ENCODE peak calls at places on chromosome 22, in four cellular contexts. N is A549, F is K562, M is GM12878. B is an unnamed sample.

GRCh38 chr22:43956383-43956782 is 1.1 kb downstream of the SAMM50 start:
- DNase-seq in N (no peak), F (no peak), M (no peak), B (no peak)

GRCh38 chr22:29226246-29226981 is 20.7 kb downstream of the EMID1 start:
- DNase-seq in N (no peak), F (no peak), M (no peak), B (peak; percentile 19)

GRCh38 chr22:47218671-47219070 is 456.2 kb downstream of the TBC1D22A start:
- DNase-seq in N (no peak), F (no peak), M (no peak), B (no peak)

GRCh38 chr22:26890870-26891269 is 233.5 kb downstream of the MIAT start:
- DNase-seq in N (peak; percentile 40), F (no peak), M (no peak), B (no peak)

GRCh38 chr22:17786435-17787158 is 12.3 kb upstream of the BID start:
- DNase-seq in N (no peak), F (peak; percentile 89), M (no peak), B (no peak)

GRCh38 chr22:46561435-46561905 is 24.1 kb upstream of the CELSR1 start:
- DNase-seq in N (peak; percentile 77), F (peak; percentile 55), M (peak; percentile 42), B (peak; percentile 63)

GRCh38 chr22:49368221-49368975 is 459.3 kb downstream of the BRD1 start:
- DNase-seq in N (no peak), F (no peak), M (no peak), B (no peak)

GRCh38 chr22:28116261-28116673 is 197.2 kb upstream of the PITPNB start:
- DNase-seq in N (peak; percentile 19), F (no peak), M (no peak), B (no peak)

GRCh38 chr22:23684051-23684450 is 6.8 kb upstream of the RGL4 start:
- DNase-seq in N (no peak), F (no peak), M (no peak), B (no peak)

GRCh38 chr22:24185501-24186351 is 4.4 kb downstream of the SUSD2 start:
- DNase-seq in N (no peak), F (no peak), M (no peak), B (peak; percentile 20)

GRCh38 chr22:25144522-25144921 is 55.1 kb upstream of the CRYBB3 start:
- DNase-seq in N (no peak), F (no peak), M (no peak), B (no peak)

GRCh38 chr22:33851240-33851639 is 69.0 kb downstream of the LARGE1 start:
- DNase-seq in N (no peak), F (no peak), M (no peak), B (no peak)

GRCh38 chr22:33850724-33851123 is 69.6 kb downstream of the LARGE1 start:
- DNase-seq in N (no peak), F (no peak), M (no peak), B (no peak)

GRCh38 chr22:33850227-33850626 is 70.0 kb downstream of the LARGE1 start:
- DNase-seq in N (no peak), F (no peak), M (no peak), B (no peak)

GRCh38 chr22:33853200-33854097 is 66.8 kb downstream of the LARGE1 start:
- DNase-seq in N (peak; percentile 42), F (no peak), M (peak; percentile 53), B (peak; percentile 64)

GRCh38 chr22:33851985-33852384 is 68.3 kb downstream of the LARGE1 start:
- DNase-seq in N (no peak), F (no peak), M (no peak), B (no peak)
- TF ChIP-seq RCOR1 in N (no peak), F (no peak), M (no peak), B (no peak)

DNA sequence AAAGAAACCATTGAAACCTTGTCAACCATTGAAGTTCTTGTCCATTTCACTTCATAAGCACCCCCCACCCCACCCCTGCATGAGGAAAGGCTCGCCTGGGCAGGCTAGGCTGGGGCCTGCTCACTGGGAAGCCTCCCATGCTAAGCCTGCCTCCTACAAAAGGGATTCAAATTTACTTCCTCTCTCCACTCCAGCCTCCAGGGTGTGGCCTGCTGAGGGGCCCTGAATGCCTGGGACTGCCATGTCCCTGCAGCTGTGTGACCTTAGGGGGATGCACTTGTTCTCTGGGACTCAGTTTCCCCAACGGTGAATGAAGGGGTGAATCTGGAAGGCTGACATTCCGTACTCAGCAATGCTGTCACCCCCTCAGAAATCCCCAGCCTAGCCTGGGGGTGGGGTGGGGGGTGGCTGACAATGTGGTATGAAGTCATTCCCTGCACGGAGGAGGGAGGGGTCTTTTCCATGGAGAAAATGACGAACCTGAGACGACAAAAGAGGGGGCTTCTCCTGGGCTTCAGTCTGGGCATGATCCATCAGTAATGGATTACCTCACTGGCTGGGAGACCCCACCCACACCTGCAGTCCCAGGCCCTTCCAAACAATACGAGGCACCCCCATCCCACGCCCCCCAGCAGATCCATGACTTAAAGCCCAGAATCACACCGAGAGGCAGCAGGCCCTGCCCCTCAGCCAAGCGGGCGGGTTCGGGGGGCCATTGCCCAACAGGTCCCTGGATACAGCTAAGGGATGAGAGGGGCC is 1.1 kb downstream of the KIAA0930 start:
- DNase-seq in N (no peak), F (no peak), M (no peak), B (peak; percentile 27)
- TF ChIP-seq EP300 in N (no peak), F (no peak), M (no peak), B (no peak)

DNA sequence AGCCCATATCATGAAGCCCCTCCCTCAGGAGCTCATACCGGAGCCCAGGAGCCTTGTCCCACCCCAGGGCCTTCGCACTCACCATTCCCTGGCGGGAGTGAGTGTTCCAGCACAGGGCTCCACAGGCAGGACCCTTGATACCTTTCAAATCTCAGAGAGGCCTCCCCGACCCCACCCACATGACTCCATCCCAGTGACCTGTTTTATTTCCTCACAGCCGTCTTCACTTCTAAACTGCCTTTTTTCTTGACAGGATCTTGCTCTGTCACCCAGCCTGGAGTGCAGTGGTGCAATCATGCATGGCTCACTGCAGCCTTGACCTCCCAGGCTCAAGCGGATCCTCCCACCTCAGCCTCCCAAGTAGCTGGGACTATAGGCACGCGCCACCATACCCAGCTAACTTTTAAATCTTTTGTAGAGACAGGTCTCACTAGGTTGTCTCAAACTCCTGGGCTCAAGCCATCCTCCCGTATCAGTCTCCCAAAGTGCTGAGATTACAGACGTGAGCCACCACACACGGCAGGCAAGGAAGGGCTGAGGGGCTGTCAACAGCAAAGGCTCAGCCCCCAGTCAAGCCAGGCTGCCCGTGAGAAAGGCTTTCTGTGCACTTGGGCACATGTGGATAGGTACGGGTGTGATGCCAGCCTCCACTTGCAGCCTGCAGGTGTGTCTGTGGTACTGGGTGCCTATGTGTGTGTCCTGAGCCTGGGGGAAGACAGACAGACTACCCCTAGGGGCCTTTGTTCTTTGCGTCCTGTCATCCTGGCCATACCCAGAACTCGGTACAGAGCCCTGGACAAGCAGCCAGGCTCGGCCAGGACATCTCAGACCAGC is 9.3 kb downstream of the RPL3 start:
- DNase-seq in N (no peak), F (no peak), M (no peak), B (no peak)
- TF ChIP-seq RCOR1 in N (no peak), F (no peak), M (no peak), B (no peak)

DNA sequence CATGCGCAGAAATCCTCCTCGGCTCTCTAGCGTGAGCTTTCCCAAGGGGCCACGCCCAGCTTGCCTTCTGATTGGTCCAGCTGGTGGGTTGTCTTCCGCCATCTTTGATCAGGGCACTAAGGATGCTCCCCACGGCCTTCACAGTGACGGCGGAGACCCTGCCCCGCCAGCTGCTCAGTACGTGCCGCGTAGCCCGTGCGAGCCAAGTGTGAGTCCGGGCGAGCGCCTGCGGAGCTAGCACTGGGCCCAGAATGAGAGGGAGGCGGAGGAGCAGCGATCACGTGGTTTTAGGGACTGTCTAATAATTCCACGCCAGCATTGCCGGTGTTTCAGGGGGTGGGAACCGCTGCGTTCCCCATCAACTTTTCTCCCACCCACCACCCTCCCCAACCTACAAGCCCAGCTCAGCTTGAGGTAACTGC is 1.6 kb upstream of the MTFP1 start:
- DNase-seq in N (peak; percentile 99), F (peak; percentile 91), M (peak; percentile 99), B (peak; percentile 93)
- TF ChIP-seq EP300 in N (no peak), F (no peak), M (no peak), B (peak; percentile 30)

GRCh38 chr22:32964411-32965057 is 93.6 kb downstream of the SYN3 start:
- DNase-seq in N (no peak), F (no peak), M (no peak), B (no peak)

GRCh38 chr22:32971252-32971651 is 86.9 kb downstream of the SYN3 start:
- DNase-seq in N (no peak), F (no peak), M (no peak), B (no peak)

GRCh38 chr22:32969502-32969901 is 88.7 kb downstream of the SYN3 start:
- DNase-seq in N (no peak), F (no peak), M (no peak), B (no peak)

DNA sequence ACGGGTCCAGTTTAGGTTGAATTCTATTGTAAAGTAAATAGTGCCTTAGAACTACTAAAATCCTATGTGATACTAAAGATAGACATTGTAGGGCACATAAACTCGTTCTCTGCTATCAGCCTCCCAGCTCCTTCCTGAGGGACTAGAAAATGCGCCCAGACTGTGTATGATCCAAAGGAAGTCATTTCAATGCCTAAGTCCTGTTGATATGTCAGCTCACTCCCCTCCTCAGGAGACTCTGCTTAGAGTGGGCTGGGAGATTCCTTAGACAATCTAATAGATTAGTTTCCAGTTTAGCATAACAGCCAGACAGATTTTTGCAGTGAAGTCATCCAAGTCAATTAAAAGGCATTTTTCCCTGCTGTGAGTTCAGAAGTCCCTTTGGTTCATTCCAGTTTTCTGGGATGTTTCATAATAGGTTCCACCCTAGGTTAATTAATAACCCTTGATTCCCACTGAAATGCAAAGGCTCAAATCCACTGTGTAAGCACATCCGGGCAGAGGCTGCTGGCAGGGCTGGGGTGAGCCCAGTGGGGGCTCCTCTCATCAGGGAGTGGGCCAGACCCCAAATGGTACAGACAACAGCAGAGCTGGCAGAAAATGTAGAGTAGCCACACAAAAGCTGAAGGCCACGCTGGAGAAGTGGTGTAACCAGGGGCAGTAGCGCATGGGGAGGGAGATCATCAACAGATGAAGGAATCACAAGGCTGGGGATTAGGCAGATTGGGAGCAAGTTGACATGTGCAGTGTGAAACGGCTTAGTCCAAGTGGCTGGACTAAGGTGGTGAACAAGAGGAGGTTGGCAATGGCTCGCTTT is 90.7 kb downstream of the SYN3 start:
- DNase-seq in N (no peak), F (no peak), M (no peak), B (no peak)
- TF ChIP-seq RCOR1 in N (no peak), F (no peak), M (no peak), B (no peak)

GRCh38 chr22:20116951-20117645 is at the start of gene TRMT2A:
- DNase-seq in N (peak; percentile 98), F (peak; percentile 100), M (peak; percentile 86), B (peak; percentile 99)
- TF ChIP-seq EP300 in N (no peak), F (peak; percentile 89), M (no peak), B (peak; percentile 44)

GRCh38 chr22:50705219-50705691 is 32.6 kb downstream of the SHANK3 start:
- DNase-seq in N (no peak), F (peak; percentile 67), M (no peak), B (peak; percentile 88)
- TF ChIP-seq RCOR1 in N (no peak), F (no peak), M (no peak), B (no peak)

GRCh38 chr22:20511578-20512259 is 4.3 kb downstream of the MED15 start:
- DNase-seq in N (no peak), F (peak; percentile 56), M (no peak), B (no peak)
- TF ChIP-seq EP300 in N (no peak), F (no peak), M (no peak), B (no peak)

GRCh38 chr22:37454857-37455686 is 27.8 kb upstream of the ELFN2 start:
- DNase-seq in N (peak; percentile 83), F (peak; percentile 40), M (no peak), B (no peak)
- TF ChIP-seq RCOR1 in N (peak; percentile 39), F (no peak), M (no peak), B (no peak)